ENCODE peak calls at places on chromosomes 4 and X, in nine cellular contexts. O, C, U, E, Z, L, V, P and D are unnamed samples.

GRCh38 chrX:39616098-39616729 is 481.5 kb downstream of the BCOR start:
- DNase-seq in P (no peak), U (no peak), C (peak), O (no peak), V (no peak), Z (no peak), L (no peak), E (no peak), D (peak)

GRCh38 chrX:73131877-73132276 is 52.6 kb upstream of the PABPC1L2A start:
- DNase-seq in C (no peak), L (no peak), U (no peak), E (no peak), Z (no peak), V (no peak), P (no peak), O (no peak), D (no peak)

GRCh38 chr4:102759835-102760644 is 728 bp downstream of the MANBA start:
- DNase-seq in E (peak), U (peak), Z (no peak), V (peak), P (peak), C (peak), O (peak), L (no peak), D (peak)

GRCh38 chr4:108834787-108835384 is 72.0 kb upstream of the ETNPPL start:
- DNase-seq in V (peak), P (no peak), Z (peak), U (no peak), O (peak), E (no peak), L (no peak), C (peak), D (no peak)

GRCh38 chrX:107541244-107541643 is 87.1 kb upstream of the PRPS1 start:
- DNase-seq in L (no peak), Z (no peak), P (no peak), O (no peak), V (peak), C (no peak), E (no peak), U (no peak), D (peak)

GRCh38 chrX:10350991-10351390 is 194.2 kb downstream of the CLCN4 start:
- DNase-seq in V (no peak), Z (no peak), L (no peak), U (peak), P (no peak), C (peak), E (no peak), O (no peak), D (no peak)

GRCh38 chrX:77742788-77743476 is 43.1 kb downstream of the ATRX start:
- DNase-seq in L (no peak), Z (no peak), P (peak), E (no peak), V (no peak), O (no peak), C (peak), U (peak), D (no peak)

GRCh38 chrX:118350221-118350620 is 4.3 kb downstream of the WDR44 start:
- DNase-seq in V (peak), C (peak), L (no peak), E (no peak), P (no peak), O (no peak), U (no peak), Z (no peak), D (no peak)

GRCh38 chr4:7956306-7957112 is 16.8 kb upstream of the AFAP1 start:
- DNase-seq in Z (no peak), P (no peak), O (no peak), U (no peak), V (peak), E (no peak), L (no peak), C (peak), D (no peak)

GRCh38 chr4:25441519-25442117 is 64.6 kb downstream of the ANAPC4 start:
- DNase-seq in U (peak), C (peak), O (peak), P (peak), Z (peak), L (no peak), E (peak), V (peak), D (peak)

GRCh38 chr4:8905236-8905772 is 33.7 kb upstream of the HMX1 start:
- DNase-seq in L (no peak), U (no peak), Z (no peak), P (no peak), C (no peak), E (no peak), V (no peak), O (no peak), D (no peak)

GRCh38 chr4:101304916-101305315 is 42.4 kb downstream of the PPP3CA start:
- DNase-seq in U (no peak), O (peak), E (no peak), Z (no peak), P (no peak), L (no peak), C (peak), V (peak), D (no peak)

GRCh38 chr4:156771171-156771837 is 200.3 kb downstream of the PDGFC start:
- DNase-seq in P (no peak), L (no peak), Z (no peak), U (peak), O (peak), E (no peak), V (peak), C (peak), D (peak)

GRCh38 chrX:25083661-25084060 is 67.9 kb upstream of the ARX start:
- DNase-seq in L (no peak), E (no peak), C (no peak), Z (no peak), P (no peak), U (no peak), V (no peak), O (no peak), D (no peak)

DNA sequence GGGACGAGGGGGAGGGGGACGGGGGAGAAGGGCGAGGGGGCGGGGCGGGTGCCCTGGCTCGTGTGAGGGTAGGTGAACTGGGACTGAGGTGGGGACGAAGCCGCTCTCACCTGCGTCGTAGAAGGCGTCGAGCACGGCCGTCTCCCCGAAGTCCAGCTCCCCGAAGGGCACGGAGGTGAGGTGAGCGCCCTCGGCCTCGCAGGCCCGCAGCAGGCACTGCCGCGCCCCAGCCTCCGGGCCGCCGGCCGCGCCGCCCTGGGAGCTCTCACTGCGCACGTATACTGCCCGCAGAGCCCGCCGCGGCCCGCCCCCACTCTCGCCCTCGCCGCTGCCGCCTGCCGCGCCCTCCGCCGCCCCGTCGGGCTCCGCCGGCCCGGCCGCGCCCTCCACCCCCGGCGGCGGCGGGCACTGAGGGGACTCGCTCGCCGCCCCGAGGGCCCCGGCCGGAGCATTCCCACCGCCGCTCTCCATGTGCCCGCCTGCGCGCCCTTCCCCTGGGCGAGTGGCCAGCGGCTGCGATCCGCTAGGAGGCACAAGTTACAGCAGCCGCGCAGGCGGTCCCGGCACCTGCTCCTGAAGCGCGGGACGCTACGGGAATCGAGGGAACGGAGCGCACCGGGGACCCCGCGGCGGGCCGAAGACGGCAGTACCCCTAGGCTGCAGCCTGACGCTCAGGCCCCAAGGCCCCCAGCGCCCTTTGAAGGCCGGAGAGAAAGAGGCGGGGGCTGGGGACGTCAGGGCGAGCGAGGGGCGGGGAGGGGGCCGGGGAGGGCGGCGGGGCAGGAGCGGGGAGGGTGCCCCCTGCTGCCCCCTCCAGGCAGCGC is at the start of gene MAP3K15:
- DNase-seq in L (no peak), C (no peak), Z (no peak), U (no peak), V (peak), O (peak), E (no peak), P (no peak), D (peak)
- H3K4me3 ChIP-seq in L (peak), C (peak), Z (peak), U (no peak), V (peak), O (peak), E (no peak), P (peak), D (peak)

DNA sequence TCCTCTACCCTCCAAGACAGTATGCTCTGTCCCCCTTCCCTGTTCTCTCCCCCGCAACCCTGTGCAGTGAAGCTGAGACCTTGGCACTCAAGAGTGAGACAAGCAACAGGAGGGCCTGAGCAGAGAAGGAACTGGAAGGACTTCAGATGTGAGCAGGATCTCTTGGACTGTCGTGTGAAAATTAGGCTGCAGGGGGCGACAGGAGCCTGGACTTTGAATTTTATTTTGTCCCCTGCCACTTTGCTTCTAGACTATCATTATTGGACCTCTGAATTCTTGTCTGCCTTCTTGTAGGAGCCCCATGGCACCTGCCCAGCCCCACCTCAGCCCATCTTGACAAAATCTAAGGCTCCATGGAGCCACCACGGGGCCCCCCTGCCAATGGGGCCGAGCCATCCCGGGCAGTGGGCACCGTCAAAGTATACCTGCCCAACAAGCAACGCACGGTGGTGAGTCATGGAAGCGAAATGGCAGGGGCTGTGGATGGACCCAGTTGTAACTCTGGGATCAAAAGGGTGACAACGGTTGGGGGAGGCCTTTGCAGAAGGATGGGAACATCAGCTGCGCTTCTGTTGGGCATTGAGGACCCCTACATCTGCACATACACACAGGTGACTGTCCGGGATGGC is 1.7 kb downstream of the ARAF start:
- DNase-seq in Z (no peak), L (no peak), V (peak), O (peak), C (peak), U (no peak), P (no peak), E (peak), D (peak)
- TF ChIP-seq CTCF in Z (peak), L (peak), V (peak), O (peak), C (peak), U (no peak), P (no peak), E (peak), D (peak)

GRCh38 chr4:72567821-72568620 is 1.0 kb downstream of the ADAMTS3 start:
- DNase-seq in C (peak), U (peak), L (no peak), V (peak), O (peak), Z (peak), E (peak), P (peak), D (peak)
- H3K4me3 ChIP-seq in C (peak), U (peak), L (peak), V (peak), O (peak), Z (peak), E (no peak), P (peak), D (peak)

GRCh38 chr4:85430697-85431096 is 44.3 kb upstream of the ARHGAP24 start:
- DNase-seq in U (no peak), E (no peak), P (no peak), L (no peak), Z (no peak), O (peak), C (no peak), V (no peak), D (no peak)

GRCh38 chr4:85427123-85427522 is 47.8 kb upstream of the ARHGAP24 start:
- DNase-seq in L (no peak), C (no peak), P (no peak), E (no peak), O (no peak), U (no peak), V (no peak), Z (no peak), D (no peak)

GRCh38 chr4:85431156-85431555 is 43.8 kb upstream of the ARHGAP24 start:
- DNase-seq in L (no peak), V (no peak), P (no peak), Z (no peak), U (no peak), E (no peak), O (no peak), C (no peak), D (no peak)

GRCh38 chr4:85430226-85430625 is 44.7 kb upstream of the ARHGAP24 start:
- DNase-seq in Z (no peak), C (no peak), E (no peak), V (no peak), P (no peak), L (no peak), U (no peak), O (no peak), D (no peak)

DNA sequence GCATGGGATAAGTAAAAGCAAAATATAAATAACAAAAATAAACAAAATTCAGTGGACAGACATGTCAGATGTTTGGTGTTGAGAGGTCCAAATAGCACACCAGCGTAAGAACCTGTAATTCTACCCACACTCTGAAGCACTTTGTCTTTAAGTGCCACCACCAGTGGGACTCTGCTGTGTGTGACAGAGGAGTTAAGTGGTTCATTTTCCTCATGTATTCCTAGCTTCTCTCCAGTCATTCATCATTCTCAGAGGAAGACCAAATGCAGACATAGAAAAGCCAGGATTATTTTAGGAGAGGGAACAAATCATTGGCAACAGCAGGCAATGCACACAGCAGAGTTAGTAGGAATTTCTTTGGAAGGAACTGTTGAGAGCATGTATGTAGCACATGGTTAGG is 43.1 kb upstream of the ARHGAP24 start:
- DNase-seq in O (no peak), Z (no peak), V (no peak), C (no peak), U (no peak), P (no peak), E (no peak), L (no peak), D (no peak)
- TF ChIP-seq CTCF in O (no peak), Z (no peak), V (no peak), C (no peak), U (no peak), P (no peak), E (no peak), L (no peak), D (no peak)

DNA sequence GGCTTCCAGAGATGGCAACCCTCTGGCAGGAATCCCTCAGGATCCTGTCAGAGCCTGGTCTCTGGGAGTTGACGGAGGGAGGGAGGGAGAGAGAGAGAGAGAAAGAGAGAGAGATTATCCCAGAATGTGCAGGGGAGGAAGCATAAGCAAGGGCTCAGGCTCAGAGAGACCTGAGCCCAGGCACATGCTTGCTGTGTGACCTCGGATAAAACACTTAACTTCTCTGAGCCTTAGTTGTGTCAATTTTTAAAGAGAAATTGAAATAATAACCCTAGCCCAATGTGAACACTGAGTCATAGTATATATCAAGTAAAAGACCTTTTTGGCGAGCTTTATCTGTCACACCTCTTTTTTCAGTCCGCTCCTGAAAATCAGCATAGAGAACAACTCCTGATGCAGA is 473 bp upstream of the USP51 start:
- DNase-seq in L (no peak), Z (no peak), C (no peak), U (no peak), O (no peak), P (no peak), E (no peak), V (no peak), D (no peak)
- H3K4me3 ChIP-seq in L (peak), Z (peak), C (peak), U (no peak), O (peak), P (peak), E (peak), V (no peak), D (peak)

GRCh38 chrX:1466232-1466661 is 13.5 kb upstream of the ASMTL start:
- DNase-seq in C (no peak), V (no peak), O (no peak), E (peak), L (no peak), Z (no peak), P (peak), U (peak), D (no peak)
- TF ChIP-seq CTCF in C (no peak), V (no peak), O (no peak), E (no peak), L (no peak), Z (no peak), P (no peak), U (no peak), D (no peak)

DNA sequence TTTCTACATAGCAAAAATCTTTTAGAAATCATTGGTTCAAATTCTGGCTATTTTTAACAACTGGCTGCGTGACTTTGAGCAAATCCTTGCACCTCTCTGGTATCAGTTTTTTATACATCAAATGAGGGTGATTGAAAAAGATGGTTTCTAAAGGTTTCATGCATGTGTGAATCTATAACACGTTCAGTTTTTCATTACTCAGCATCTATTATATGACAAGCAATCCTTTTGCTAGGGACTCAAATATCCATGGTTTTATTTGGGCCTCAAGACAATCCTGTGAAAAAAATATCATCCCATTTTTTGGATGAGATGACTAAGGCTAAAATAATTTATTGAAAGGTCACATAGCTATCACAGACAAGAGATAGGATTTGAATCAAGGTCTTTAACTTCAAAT is 884 bp downstream of the HEPH start:
- DNase-seq in O (no peak), L (no peak), Z (no peak), E (no peak), C (no peak), U (no peak), P (no peak), V (no peak), D (no peak)
- H3K4me3 ChIP-seq in O (peak), L (no peak), Z (peak), E (no peak), C (peak), U (no peak), P (peak), V (no peak), D (no peak)

DNA sequence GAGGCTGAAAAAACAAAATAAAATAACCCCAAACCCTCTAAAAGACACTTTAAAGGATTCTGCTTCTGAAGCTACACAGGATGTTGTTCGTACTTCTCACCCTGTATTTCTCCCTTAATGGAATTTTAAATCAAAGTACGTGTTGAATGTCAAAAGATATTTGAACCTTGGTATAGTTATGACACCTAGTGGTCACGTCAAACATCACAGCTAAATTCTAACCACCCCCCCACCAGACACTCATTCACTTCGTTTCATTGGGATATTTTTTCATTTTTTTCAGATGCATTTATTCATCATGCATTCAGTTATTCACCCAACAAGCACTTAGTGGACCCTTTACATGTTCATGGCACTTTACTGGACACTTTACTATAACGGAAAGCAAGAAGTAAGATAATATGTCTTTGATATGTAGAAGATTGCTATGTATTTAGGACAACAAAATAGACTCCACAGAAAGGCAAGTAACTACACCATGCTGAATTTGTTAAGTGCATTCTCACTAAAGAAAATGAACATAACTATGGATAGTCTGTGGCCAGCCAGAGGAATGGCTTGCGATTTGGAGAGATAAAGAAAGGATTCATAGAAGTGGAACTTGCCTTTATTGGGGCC is 62.5 kb upstream of the GPR174 start:
- DNase-seq in O (peak), V (peak), C (peak), Z (no peak), E (peak), U (peak), P (peak), L (peak), D (peak)
- TF ChIP-seq CTCF in O (peak), V (peak), C (peak), Z (peak), E (peak), U (no peak), P (peak), L (peak), D (peak)